ENCODE peak calls at places on chromosomes 3 and 15, in seven cellular contexts. D is HCT116, L is lung, Q is IMR-90, E is cardiac fibroblast, A is neural crest cell, G is upper lobe of left lung. N is an unnamed sample.

GRCh38 chr3:55485208-55485791 is 1.8 kb downstream of the WNT5A start:
- DNase-seq in D (no peak), L (peak), Q (peak), E (peak), A (peak), G (peak), N (no peak)

GRCh38 chr3:166425021-166425420 is 587.8 kb upstream of the BCHE start:
- DNase-seq in D (no peak), L (no peak), Q (no peak), E (no peak), A (no peak), G (no peak), N (no peak)

GRCh38 chr3:11221818-11222217 is 50.4 kb upstream of the ATG7 start:
- DNase-seq in D (no peak), L (no peak), Q (no peak), E (no peak), A (no peak), G (no peak), N (no peak)

GRCh38 chr3:141332436-141332835 is 35.9 kb upstream of the ZBTB38 start:
- DNase-seq in D (no peak), L (no peak), Q (peak), E (no peak), A (no peak), G (no peak), N (no peak)

GRCh38 chr3:53166781-53167291 is 5.8 kb downstream of the PRKCD start:
- DNase-seq in D (no peak), L (peak), Q (peak), E (peak), A (no peak), G (no peak), N (no peak)

GRCh38 chr3:46162975-46163550 is 45.0 kb downstream of the CCR1 start:
- DNase-seq in D (peak), L (no peak), Q (no peak), E (no peak), A (no peak), G (no peak), N (no peak)

GRCh38 chr3:152574461-152575079 is 260.4 kb upstream of the P2RY1 start:
- DNase-seq in D (peak), L (no peak), Q (peak), E (peak), A (peak), G (no peak), N (no peak)

GRCh38 chr3:181695661-181696491 is 15.8 kb upstream of the SOX2 start:
- DNase-seq in D (no peak), L (no peak), Q (no peak), E (no peak), A (no peak), G (peak), N (no peak)

GRCh38 chr15:45331977-45332376 is 46.4 kb downstream of the GATM start:
- DNase-seq in D (no peak), L (no peak), Q (no peak), E (no peak), A (no peak), G (no peak), N (no peak)

GRCh38 chr3:122628567-122628966 is 51.1 kb downstream of the PARP15 start:
- DNase-seq in D (no peak), L (no peak), Q (no peak), E (peak), A (no peak), G (no peak), N (no peak)

GRCh38 chr15:100437261-100437660 is 91.5 kb downstream of the CERS3 start:
- DNase-seq in D (no peak), L (no peak), Q (no peak), E (no peak), A (no peak), G (no peak), N (no peak)
- TF ChIP-seq CTCF in D (no peak), L (no peak), Q (no peak), E (no peak), A (no peak), G (no peak), N (no peak)

DNA sequence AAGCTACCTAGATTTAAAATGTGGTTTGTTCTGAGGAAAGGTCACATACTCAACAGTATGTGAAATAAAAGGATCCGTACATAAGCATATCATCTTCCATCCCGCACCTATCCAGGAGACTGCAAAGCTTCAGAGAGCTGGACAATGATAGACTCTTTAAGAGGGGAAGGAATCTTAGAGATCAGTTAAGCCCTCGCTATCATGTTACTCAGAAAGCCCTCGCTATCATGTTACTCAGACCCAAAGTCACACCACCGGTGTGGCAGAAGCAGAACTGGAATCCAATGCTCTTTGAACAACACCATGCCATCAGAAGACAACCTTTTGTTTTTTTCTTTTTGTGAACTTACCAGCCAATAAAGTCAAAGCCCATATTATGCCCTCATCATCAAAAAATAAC is 5.8 kb downstream of the ANO10 start:
- DNase-seq in D (no peak), L (no peak), Q (no peak), E (no peak), A (no peak), G (no peak), N (no peak)
- TF ChIP-seq CTCF in D (no peak), L (no peak), Q (no peak), E (no peak), A (no peak), G (no peak), N (no peak)

GRCh38 chr3:12838179-12838965 is 3.0 kb downstream of the RPL32 start:
- DNase-seq in D (no peak), L (no peak), Q (peak), E (no peak), A (no peak), G (no peak), N (no peak)

GRCh38 chr3:12841085-12841969 is at the start of gene RPL32:
- DNase-seq in D (peak), L (peak), Q (peak), E (peak), A (peak), G (peak), N (peak)

GRCh38 chr3:12840591-12841084 is 727 bp downstream of the RPL32 start:
- DNase-seq in D (no peak), L (no peak), Q (no peak), E (peak), A (no peak), G (no peak), N (no peak)

GRCh38 chr3:12842469-12842868 is 1.1 kb upstream of the RPL32 start:
- DNase-seq in D (no peak), L (no peak), Q (no peak), E (no peak), A (no peak), G (no peak), N (no peak)

GRCh38 chr3:12841970-12842328 is 584 bp upstream of the RPL32 start:
- DNase-seq in D (no peak), L (no peak), Q (no peak), E (no peak), A (no peak), G (no peak), N (no peak)
- TF ChIP-seq CTCF in D (no peak), L (no peak), Q (no peak), E (no peak), A (peak), G (no peak), N (no peak)

GRCh38 chr3:4987374-4988296 is 8.4 kb downstream of the BHLHE40 start:
- DNase-seq in D (no peak), L (no peak), Q (no peak), E (no peak), A (no peak), G (no peak), N (no peak)

GRCh38 chr3:4988815-4989648 is 9.8 kb downstream of the BHLHE40 start:
- DNase-seq in D (no peak), L (no peak), Q (peak), E (peak), A (no peak), G (no peak), N (no peak)

GRCh38 chr3:4985330-4986174 is 6.3 kb downstream of the BHLHE40 start:
- DNase-seq in D (peak), L (no peak), Q (peak), E (peak), A (no peak), G (no peak), N (no peak)

GRCh38 chr3:4986175-4986610 is 7.0 kb downstream of the BHLHE40 start:
- DNase-seq in D (no peak), L (no peak), Q (peak), E (no peak), A (no peak), G (no peak), N (no peak)

GRCh38 chr3:4986611-4987373 is 7.6 kb downstream of the BHLHE40 start:
- DNase-seq in D (peak), L (peak), Q (peak), E (peak), A (peak), G (peak), N (peak)
- TF ChIP-seq CTCF in D (no peak), L (no peak), Q (peak), E (peak), A (no peak), G (peak), N (no peak)

GRCh38 chr3:58237238-58237939 is at the start of gene ABHD6:
- DNase-seq in D (peak), L (peak), Q (peak), E (peak), A (peak), G (peak), N (peak)
- TF ChIP-seq CTCF in D (peak), L (no peak), Q (peak), E (peak), A (peak), G (peak), N (no peak)

DNA sequence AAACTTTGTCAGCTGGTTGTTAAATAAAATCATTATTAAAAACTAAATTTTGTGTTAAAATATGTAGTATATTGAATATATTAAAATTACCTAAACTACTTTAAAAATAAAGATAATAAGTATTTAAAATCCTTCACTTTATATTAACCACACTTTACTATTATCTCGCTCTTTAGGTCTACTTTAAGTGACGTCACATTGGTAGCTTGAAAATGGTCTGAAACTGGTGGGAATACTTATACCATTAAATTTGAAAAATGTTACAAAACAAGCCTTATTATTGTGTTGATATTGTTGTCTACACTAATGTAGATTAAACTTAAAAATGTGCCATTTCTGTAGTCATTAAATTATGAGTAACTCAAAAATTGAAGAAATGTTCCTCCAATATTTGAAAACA is 77.6 kb downstream of the ZIC4 start:
- DNase-seq in D (no peak), L (no peak), Q (no peak), E (no peak), A (no peak), G (no peak), N (no peak)
- TF ChIP-seq CTCF in D (no peak), L (no peak), Q (no peak), E (no peak), A (no peak), G (no peak), N (no peak)

DNA sequence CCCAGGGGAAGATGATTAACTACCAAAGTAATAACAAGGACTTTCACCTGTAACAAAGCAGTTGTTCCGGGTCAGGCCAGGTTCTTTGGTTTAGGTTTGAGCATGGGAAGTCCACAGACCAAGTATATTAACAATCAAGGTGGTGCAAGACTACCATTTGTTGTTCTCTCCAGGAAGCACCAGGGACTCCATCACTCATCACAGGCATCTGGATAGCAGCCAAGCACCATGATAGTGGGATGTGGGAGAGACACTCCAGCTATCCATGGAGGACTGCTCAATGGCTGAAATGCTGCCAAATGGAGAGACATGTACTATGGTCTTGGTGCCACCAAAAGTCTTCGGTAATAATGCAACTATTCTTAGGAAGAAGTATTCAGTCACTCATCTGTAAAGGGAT is 143.1 kb downstream of the TNIK start:
- DNase-seq in D (no peak), L (no peak), Q (no peak), E (peak), A (no peak), G (no peak), N (no peak)
- TF ChIP-seq CTCF in D (no peak), L (no peak), Q (no peak), E (no peak), A (no peak), G (no peak), N (no peak)

DNA sequence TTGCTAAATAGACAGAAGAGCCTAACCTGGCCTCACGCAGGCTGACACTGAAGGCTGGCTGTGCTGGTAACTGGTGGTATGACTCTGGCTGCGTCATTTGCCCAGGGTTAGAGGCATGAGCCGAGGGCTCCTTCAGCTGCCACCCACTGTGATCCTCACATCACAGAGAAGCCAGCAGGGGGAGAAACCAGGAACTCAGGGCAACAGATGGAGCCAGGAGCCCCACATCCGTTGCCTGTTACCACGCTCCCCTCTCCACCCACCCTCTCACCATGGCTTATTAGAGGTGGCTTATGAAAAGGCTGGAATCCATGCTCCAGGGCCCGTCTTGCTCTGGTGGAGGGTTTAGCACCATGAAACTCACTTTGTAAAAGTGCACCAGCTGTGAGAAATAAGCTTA is 60.7 kb downstream of the ASB7 start:
- DNase-seq in D (peak), L (no peak), Q (no peak), E (no peak), A (no peak), G (no peak), N (no peak)
- TF ChIP-seq CTCF in D (peak), L (no peak), Q (peak), E (peak), A (peak), G (no peak), N (no peak)

DNA sequence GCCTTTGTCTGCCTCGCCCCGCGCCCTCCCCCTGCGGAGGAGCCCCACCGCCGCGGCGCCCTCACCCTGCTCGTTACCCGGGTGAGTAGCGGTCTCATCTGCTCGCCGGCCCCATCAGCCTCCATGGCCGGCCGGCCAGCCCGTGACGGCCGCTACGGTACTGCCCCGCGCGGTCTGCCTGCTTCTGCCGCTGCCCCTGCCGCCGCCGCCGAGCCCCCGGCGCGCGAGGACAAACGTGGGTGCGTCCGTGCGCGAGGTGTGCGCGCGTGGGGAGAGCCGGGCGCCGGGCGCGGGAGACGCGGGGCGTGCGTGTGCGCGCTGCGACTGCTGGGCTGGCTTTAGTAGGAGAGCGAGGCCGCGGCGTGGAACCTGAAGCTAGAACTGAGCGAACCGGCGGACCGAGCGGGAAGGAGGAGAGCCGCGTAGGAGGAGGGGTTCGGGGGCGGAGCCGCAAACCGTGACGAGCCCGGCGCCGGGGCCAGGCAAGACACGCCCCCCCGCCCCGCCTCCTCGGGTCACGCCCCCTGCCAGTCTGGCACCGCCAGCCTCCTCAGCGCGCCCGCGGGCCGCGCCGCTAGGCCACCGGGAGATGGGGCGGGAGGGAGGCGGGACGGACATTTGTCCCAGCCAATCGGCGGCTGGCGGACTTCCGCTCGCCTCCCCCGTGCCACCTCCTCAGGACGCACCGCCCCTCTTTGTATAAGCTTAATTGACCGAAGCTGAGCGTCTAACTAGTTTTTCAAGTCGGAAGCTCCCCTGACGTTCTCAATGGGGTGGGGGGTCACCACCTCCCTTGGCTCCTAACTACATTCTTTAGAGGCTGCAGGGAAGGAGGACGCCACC is at the start of gene SLC4A7:
- DNase-seq in D (peak), L (peak), Q (peak), E (peak), A (peak), G (peak), N (peak)
- TF ChIP-seq CTCF in D (no peak), L (no peak), Q (no peak), E (no peak), A (no peak), G (no peak), N (no peak)